ENCODE peak calls at places on chromosomes 3 and 15, in eight cellular contexts. X is left lung, N is upper lobe of left lung, T is uterus, I is Panc1, Z is heart left ventricle, Q is cardiac muscle cell, E is tibial artery. K is an unnamed sample. For H3K9me3 and H3K4me1, the result is how much of the 10 kb centered on the place peaks cover.

GRCh38 chr3:177377166-177377565 is 179.9 kb upstream of the TBL1XR1 start:
- DNase-seq in Z (no peak), I (no peak), N (no peak), Q (no peak), X (no peak), E (no peak), T (no peak), K (no peak)

GRCh38 chr3:37593796-37594195 is 267.9 kb upstream of the CTDSPL start:
- DNase-seq in N (peak), Q (no peak), E (no peak), Z (no peak), T (no peak), X (no peak), I (no peak), K (no peak)

GRCh38 chr3:193118907-193119306 is 122.1 kb upstream of the PLAAT1 start:
- DNase-seq in Q (no peak), E (no peak), I (no peak), X (no peak), Z (no peak), N (no peak), T (no peak), K (no peak)

GRCh38 chr3:101849714-101850326 is 506 bp downstream of the NFKBIZ start:
- DNase-seq in T (peak), X (peak), I (no peak), Z (peak), E (peak), N (no peak), Q (peak), K (peak)

GRCh38 chr3:129491794-129492193 is 36.6 kb upstream of the RHO start:
- DNase-seq in Z (no peak), X (peak), Q (no peak), E (no peak), I (no peak), T (no peak), N (no peak), K (no peak)

GRCh38 chr3:151467069-151467468 is 6.2 kb upstream of the IGSF10 start:
- DNase-seq in Q (no peak), N (no peak), X (no peak), Z (no peak), T (no peak), E (no peak), I (no peak), K (no peak)

GRCh38 chr3:123753321-123753720 is 130.8 kb downstream of the MYLK start:
- DNase-seq in Z (no peak), T (no peak), Q (no peak), X (no peak), N (no peak), E (no peak), I (no peak), K (no peak)

GRCh38 chr3:14511623-14511965 is 28.5 kb downstream of the GRIP2 start:
- DNase-seq in I (no peak), E (no peak), T (peak), X (no peak), N (no peak), Z (no peak), Q (no peak), K (no peak)

GRCh38 chr3:190534986-190535385 is 21.1 kb downstream of the IL1RAP start:
- DNase-seq in T (no peak), Z (no peak), I (no peak), X (no peak), Q (no peak), E (no peak), N (no peak), K (no peak)

GRCh38 chr3:123447749-123448502 is 964 bp downstream of the ADCY5 start:
- DNase-seq in I (no peak), N (peak), T (peak), Q (peak), X (peak), Z (peak), E (no peak), K (peak)

GRCh38 chr15:55694652-55695150 is 48.3 kb downstream of the PRTG start:
- DNase-seq in Q (peak), N (no peak), T (no peak), Z (no peak), I (no peak), X (no peak), E (no peak), K (no peak)

GRCh38 chr3:182644800-182645433 is 148.4 kb upstream of the ATP11B start:
- DNase-seq in Q (no peak), T (no peak), Z (no peak), N (no peak), I (no peak), E (no peak), X (no peak), K (no peak)

GRCh38 chr3:153142961-153143360 is 19.1 kb upstream of the RAP2B start:
- DNase-seq in Z (no peak), N (no peak), Q (no peak), X (no peak), I (no peak), E (no peak), T (no peak), K (no peak)

GRCh38 chr3:50853936-50854335 is 179.2 kb downstream of the DOCK3 start:
- DNase-seq in E (no peak), T (no peak), Z (no peak), N (no peak), Q (no peak), I (no peak), X (no peak), K (no peak)

GRCh38 chr3:11734-12133 is 184.8 kb upstream of the CHL1 start:
- DNase-seq in N (no peak), Z (peak), X (peak), T (peak), Q (peak), I (no peak), E (no peak), K (no peak)

GRCh38 chr3:194749631-194750271 is 64.1 kb downstream of the FAM43A start:
- DNase-seq in Q (peak), I (no peak), E (no peak), X (no peak), T (no peak), Z (no peak), N (peak), K (no peak)

GRCh38 chr3:112374334-112374734 is 41.4 kb downstream of the CD200 start:
- DNase-seq in T (no peak), I (no peak), N (no peak), Q (no peak), E (no peak), Z (no peak), X (no peak), K (no peak)

GRCh38 chr15:60255390-60255789 is 142.4 kb downstream of the ANXA2 start:
- DNase-seq in N (no peak), X (no peak), Z (no peak), E (no peak), T (no peak), I (peak), Q (no peak), K (no peak)

GRCh38 chr3:11019116-11019515 is 26.6 kb downstream of the SLC6A1 start:
- DNase-seq in Q (no peak), T (no peak), E (no peak), Z (no peak), N (no peak), X (no peak), I (no peak), K (no peak)
- H3K9me3 ChIP-seq in Q (under half), T (under half), E (under half), Z (under half), N (under half), X (under half), I (under half), K (under half)

GRCh38 chr3:71565326-71565725 is 18.2 kb downstream of the FOXP1 start:
- DNase-seq in T (no peak), Z (no peak), I (no peak), N (no peak), Q (no peak), X (no peak), E (no peak), K (no peak)

GRCh38 chr3:71564361-71564760 is 19.2 kb downstream of the FOXP1 start:
- DNase-seq in N (no peak), Q (no peak), E (peak), T (no peak), X (no peak), I (no peak), Z (no peak), K (no peak)

GRCh38 chr3:71562938-71563337 is 20.6 kb downstream of the FOXP1 start:
- DNase-seq in T (no peak), Z (no peak), N (no peak), I (no peak), E (no peak), Q (no peak), X (no peak), K (no peak)

GRCh38 chr3:71565976-71566375 is 17.6 kb downstream of the FOXP1 start:
- DNase-seq in X (no peak), T (no peak), E (no peak), Q (no peak), N (no peak), Z (no peak), I (no peak), K (no peak)

GRCh38 chr3:71563827-71564226 is 19.7 kb downstream of the FOXP1 start:
- DNase-seq in N (no peak), E (no peak), I (no peak), Q (no peak), Z (no peak), T (no peak), X (no peak), K (no peak)
- H3K27ac ChIP-seq in N (no peak), E (no peak), I (no peak), Q (no peak), Z (no peak), T (no peak), X (no peak), K (no peak)

DNA sequence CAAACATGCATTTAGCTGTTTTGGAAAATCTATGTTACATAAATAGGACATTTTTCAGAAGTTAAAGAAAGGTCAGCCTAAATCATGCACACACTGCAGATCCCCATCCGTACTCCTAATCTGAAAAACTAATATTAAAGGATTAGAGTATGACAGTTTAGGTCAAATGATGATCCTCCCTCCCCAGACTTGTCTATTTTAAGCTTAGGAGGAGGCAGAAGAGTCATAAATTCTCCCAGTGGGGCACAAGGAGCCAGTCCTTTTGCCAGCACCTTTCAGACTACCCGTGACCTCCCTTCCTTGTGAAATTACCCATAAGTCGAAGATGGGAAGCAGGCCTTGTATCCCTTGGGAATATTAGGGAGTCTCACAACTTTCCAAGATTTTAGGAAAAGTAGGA is 78.0 kb downstream of the TGFBR2 start:
- DNase-seq in Q (no peak), I (no peak), N (no peak), Z (no peak), X (no peak), T (no peak), E (no peak), K (no peak)
- H3K4me1 ChIP-seq in Q (under half), I (under half), N (half or more), Z (half or more), X (half or more), T (under half), E (half or more), K (under half)

DNA sequence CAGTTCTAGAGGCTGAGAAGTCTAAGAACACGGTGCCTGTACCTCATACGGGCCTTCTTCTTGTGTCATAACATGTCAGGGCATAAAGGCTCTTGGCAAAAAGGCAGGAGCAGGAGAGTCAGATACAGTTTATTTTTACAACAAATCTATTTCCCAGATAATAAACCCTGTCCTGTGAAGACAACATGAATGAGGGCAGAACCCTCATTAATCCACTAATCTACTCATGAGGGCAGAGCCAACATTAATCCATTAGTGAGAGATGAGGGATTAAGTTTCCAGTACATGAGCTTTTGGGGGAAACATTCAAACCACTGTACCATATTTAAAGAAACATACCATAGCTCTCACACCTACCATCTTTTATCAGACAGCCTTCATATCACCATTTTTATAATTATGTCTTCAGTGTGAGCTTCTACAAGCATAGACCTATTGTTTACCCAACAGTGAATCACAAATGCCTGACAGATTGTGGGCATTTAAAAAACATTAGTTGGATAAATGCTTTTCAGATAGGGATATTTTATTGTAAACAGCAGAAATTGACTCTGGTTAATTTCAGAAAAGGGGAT is 645.8 kb downstream of the GRM7 start:
- DNase-seq in E (no peak), Q (no peak), Z (no peak), I (no peak), N (no peak), T (no peak), X (no peak), K (no peak)
- H3K9me3 ChIP-seq in E (under half), Q (under half), Z (under half), I (under half), N (under half), T (under half), X (under half), K (under half)